ENCODE peak calls at places on chromosomes 12 and 14, in seven cellular contexts. One of them, this sample, is unnamed.

GRCh38 chr12:91588874-91589454 is 406.3 kb upstream of the DCN start:
- DNase-seq in NCI-H69: peak
- DNase-seq in LoVo: no peak
- DNase-seq in Kasumi-1: no peak
- DNase-seq in activated CD4-positive, alpha-beta T cell treated with anti-CD3 and anti-CD28 coated beads for 36 hours: no peak
- DNase-seq in HT1080: no peak
- DNase-seq in posterior vena cava: no peak
- DNase-seq in this sample: no peak

GRCh38 chr14:105334383-105335230 is 20.1 kb downstream of the PACS2 start:
- DNase-seq in NCI-H69: peak
- DNase-seq in LoVo: no peak
- DNase-seq in Kasumi-1: no peak
- DNase-seq in activated CD4-positive, alpha-beta T cell treated with anti-CD3 and anti-CD28 coated beads for 36 hours: no peak
- DNase-seq in HT1080: no peak
- DNase-seq in posterior vena cava: no peak
- DNase-seq in this sample: no peak

GRCh38 chr12:82475211-82475610 is 116.9 kb downstream of the METTL25 start:
- DNase-seq in NCI-H69: no peak
- DNase-seq in LoVo: no peak
- DNase-seq in Kasumi-1: no peak
- DNase-seq in activated CD4-positive, alpha-beta T cell treated with anti-CD3 and anti-CD28 coated beads for 36 hours: no peak
- DNase-seq in HT1080: no peak
- DNase-seq in posterior vena cava: no peak
- DNase-seq in this sample: no peak

GRCh38 chr12:113271853-113272561 is 50.7 kb downstream of the TPCN1 start:
- DNase-seq in NCI-H69: no peak
- DNase-seq in LoVo: no peak
- DNase-seq in Kasumi-1: no peak
- DNase-seq in activated CD4-positive, alpha-beta T cell treated with anti-CD3 and anti-CD28 coated beads for 36 hours: peak
- DNase-seq in HT1080: peak
- DNase-seq in posterior vena cava: peak
- DNase-seq in this sample: peak

GRCh38 chr14:23631702-23632460 is 4.3 kb upstream of the DHRS2 start:
- DNase-seq in NCI-H69: peak
- DNase-seq in LoVo: peak
- DNase-seq in Kasumi-1: peak
- DNase-seq in activated CD4-positive, alpha-beta T cell treated with anti-CD3 and anti-CD28 coated beads for 36 hours: peak
- DNase-seq in HT1080: peak
- DNase-seq in posterior vena cava: peak
- DNase-seq in this sample: peak

GRCh38 chr12:104312202-104312601 is 8.7 kb downstream of the EID3 start:
- DNase-seq in NCI-H69: no peak
- DNase-seq in LoVo: no peak
- DNase-seq in Kasumi-1: no peak
- DNase-seq in activated CD4-positive, alpha-beta T cell treated with anti-CD3 and anti-CD28 coated beads for 36 hours: no peak
- DNase-seq in HT1080: no peak
- DNase-seq in posterior vena cava: no peak
- DNase-seq in this sample: no peak

GRCh38 chr14:24984846-24985589 is 64.9 kb downstream of the STXBP6 start:
- DNase-seq in NCI-H69: peak
- DNase-seq in LoVo: peak
- DNase-seq in Kasumi-1: peak
- DNase-seq in activated CD4-positive, alpha-beta T cell treated with anti-CD3 and anti-CD28 coated beads for 36 hours: no peak
- DNase-seq in HT1080: no peak
- DNase-seq in posterior vena cava: no peak
- DNase-seq in this sample: no peak

GRCh38 chr12:102202556-102202955 is 4.9 kb upstream of the PMCH start:
- DNase-seq in NCI-H69: no peak
- DNase-seq in LoVo: no peak
- DNase-seq in Kasumi-1: no peak
- DNase-seq in activated CD4-positive, alpha-beta T cell treated with anti-CD3 and anti-CD28 coated beads for 36 hours: no peak
- DNase-seq in HT1080: no peak
- DNase-seq in posterior vena cava: no peak
- DNase-seq in this sample: no peak

GRCh38 chr12:92080390-92081285 is 65.0 kb downstream of the BTG1 start:
- DNase-seq in NCI-H69: no peak
- DNase-seq in LoVo: peak
- DNase-seq in Kasumi-1: no peak
- DNase-seq in activated CD4-positive, alpha-beta T cell treated with anti-CD3 and anti-CD28 coated beads for 36 hours: no peak
- DNase-seq in HT1080: peak
- DNase-seq in posterior vena cava: no peak
- DNase-seq in this sample: no peak

GRCh38 chr12:124609041-124609984 is 41.9 kb upstream of the NCOR2 start:
- DNase-seq in NCI-H69: peak
- DNase-seq in LoVo: peak
- DNase-seq in Kasumi-1: peak
- DNase-seq in activated CD4-positive, alpha-beta T cell treated with anti-CD3 and anti-CD28 coated beads for 36 hours: peak
- DNase-seq in HT1080: peak
- DNase-seq in posterior vena cava: peak
- DNase-seq in this sample: peak

GRCh38 chr12:46460682-46461215 is 88.2 kb upstream of the SLC38A2 start:
- DNase-seq in NCI-H69: no peak
- DNase-seq in LoVo: no peak
- DNase-seq in Kasumi-1: no peak
- DNase-seq in activated CD4-positive, alpha-beta T cell treated with anti-CD3 and anti-CD28 coated beads for 36 hours: peak
- DNase-seq in HT1080: no peak
- DNase-seq in posterior vena cava: no peak
- DNase-seq in this sample: no peak

GRCh38 chr14:55398679-55399078 is 13.0 kb downstream of the ATG14 start:
- DNase-seq in NCI-H69: no peak
- DNase-seq in LoVo: no peak
- DNase-seq in Kasumi-1: no peak
- DNase-seq in activated CD4-positive, alpha-beta T cell treated with anti-CD3 and anti-CD28 coated beads for 36 hours: no peak
- DNase-seq in HT1080: peak
- DNase-seq in posterior vena cava: no peak
- DNase-seq in this sample: no peak

GRCh38 chr12:24909667-24910066 is 39.2 kb downstream of the BCAT1 start:
- DNase-seq in NCI-H69: peak
- DNase-seq in LoVo: peak
- DNase-seq in Kasumi-1: peak
- DNase-seq in activated CD4-positive, alpha-beta T cell treated with anti-CD3 and anti-CD28 coated beads for 36 hours: no peak
- DNase-seq in HT1080: peak
- DNase-seq in posterior vena cava: no peak
- DNase-seq in this sample: no peak

This sample was measured in upper lobe of right lung.